ENCODE peak calls at places on chromosome 22, in eight cellular contexts. One of them, this sample, is unnamed.

GRCh38 chr22:45208993-45209838 is 31.5 kb downstream of the KIAA0930 start:
- DNase-seq in H1: peak; percentile 97
- DNase-seq in lower lobe of right lung: no peak
- DNase-seq in heart left ventricle: no peak
- DNase-seq in cardiac muscle cell: no peak
- DNase-seq in RWPE2: peak; percentile 52
- DNase-seq in WERI-Rb-1: peak; percentile 34
- DNase-seq in tibial nerve: no peak
- DNase-seq in this sample: no peak

GRCh38 chr22:30265851-30266444 is 703 bp downstream of the OSM start:
- DNase-seq in H1: no peak
- DNase-seq in lower lobe of right lung: peak; percentile 84
- DNase-seq in cardiac muscle cell: no peak
- DNase-seq in tibial nerve: no peak
- DNase-seq in heart left ventricle: peak; percentile 67
- DNase-seq in WERI-Rb-1: no peak
- DNase-seq in RWPE2: no peak
- DNase-seq in this sample: peak; percentile 59

GRCh38 chr22:39132871-39133524 is 19.5 kb downstream of the CBX7 start:
- DNase-seq in RWPE2: no peak
- DNase-seq in cardiac muscle cell: no peak
- DNase-seq in tibial nerve: no peak
- DNase-seq in heart left ventricle: no peak
- DNase-seq in WERI-Rb-1: no peak
- DNase-seq in H1: no peak
- DNase-seq in lower lobe of right lung: no peak
- DNase-seq in this sample: no peak

GRCh38 chr22:20552450-20552894 is 45.1 kb downstream of the MED15 start:
- DNase-seq in cardiac muscle cell: no peak
- DNase-seq in lower lobe of right lung: no peak
- DNase-seq in WERI-Rb-1: no peak
- DNase-seq in tibial nerve: peak; percentile 81
- DNase-seq in heart left ventricle: peak; percentile 83
- DNase-seq in H1: no peak
- DNase-seq in RWPE2: no peak
- DNase-seq in this sample: peak; percentile 96

GRCh38 chr22:48594016-48594756 is 1233.5 kb downstream of the BRD1 start:
- DNase-seq in lower lobe of right lung: no peak
- DNase-seq in RWPE2: no peak
- DNase-seq in cardiac muscle cell: no peak
- DNase-seq in H1: no peak
- DNase-seq in tibial nerve: no peak
- DNase-seq in heart left ventricle: no peak
- DNase-seq in WERI-Rb-1: no peak
- DNase-seq in this sample: peak; percentile 35

GRCh38 chr22:50465066-50465465 is 9.8 kb downstream of the SBF1 start:
- DNase-seq in lower lobe of right lung: no peak
- DNase-seq in tibial nerve: no peak
- DNase-seq in cardiac muscle cell: no peak
- DNase-seq in H1: no peak
- DNase-seq in RWPE2: no peak
- DNase-seq in heart left ventricle: no peak
- DNase-seq in WERI-Rb-1: no peak
- DNase-seq in this sample: no peak

GRCh38 chr22:17629167-17629489 is 579 bp upstream of the ATP6V1E1 start:
- DNase-seq in heart left ventricle: no peak
- DNase-seq in lower lobe of right lung: no peak
- DNase-seq in H1: no peak
- DNase-seq in RWPE2: no peak
- DNase-seq in WERI-Rb-1: no peak
- DNase-seq in tibial nerve: no peak
- DNase-seq in cardiac muscle cell: no peak
- DNase-seq in this sample: no peak

GRCh38 chr22:29313126-29314071 is 2.1 kb downstream of the RASL10A start:
- DNase-seq in tibial nerve: no peak
- DNase-seq in H1: peak; percentile 88
- DNase-seq in cardiac muscle cell: no peak
- DNase-seq in WERI-Rb-1: no peak
- DNase-seq in lower lobe of right lung: peak; percentile 60
- DNase-seq in RWPE2: peak; percentile 58
- DNase-seq in heart left ventricle: no peak
- DNase-seq in this sample: peak; percentile 78

GRCh38 chr22:26501996-26502395 is 10.3 kb downstream of the TFIP11 start:
- DNase-seq in heart left ventricle: no peak
- DNase-seq in cardiac muscle cell: no peak
- DNase-seq in tibial nerve: no peak
- DNase-seq in RWPE2: no peak
- DNase-seq in H1: no peak
- DNase-seq in lower lobe of right lung: no peak
- DNase-seq in WERI-Rb-1: no peak
- DNase-seq in this sample: no peak

GRCh38 chr22:47690166-47690565 is 927.7 kb downstream of the TBC1D22A start:
- DNase-seq in H1: peak; percentile 23
- DNase-seq in lower lobe of right lung: no peak
- DNase-seq in WERI-Rb-1: no peak
- DNase-seq in tibial nerve: no peak
- DNase-seq in cardiac muscle cell: no peak
- DNase-seq in heart left ventricle: no peak
- DNase-seq in RWPE2: no peak
- DNase-seq in this sample: no peak

GRCh38 chr22:40553014-40553579 is 83.4 kb downstream of the MRTFA start:
- DNase-seq in RWPE2: no peak
- DNase-seq in H1: no peak
- DNase-seq in WERI-Rb-1: no peak
- DNase-seq in tibial nerve: no peak
- DNase-seq in heart left ventricle: no peak
- DNase-seq in lower lobe of right lung: no peak
- DNase-seq in cardiac muscle cell: no peak
- DNase-seq in this sample: no peak

GRCh38 chr22:47123006-47123826 is 360.8 kb downstream of the TBC1D22A start:
- DNase-seq in RWPE2: peak; percentile 40
- DNase-seq in tibial nerve: no peak
- DNase-seq in lower lobe of right lung: peak; percentile 26
- DNase-seq in WERI-Rb-1: no peak
- DNase-seq in cardiac muscle cell: no peak
- DNase-seq in H1: no peak
- DNase-seq in heart left ventricle: no peak
- DNase-seq in this sample: no peak

GRCh38 chr22:49774046-49774445 is 53.6 kb downstream of the BRD1 start:
- DNase-seq in H1: no peak
- DNase-seq in tibial nerve: no peak
- DNase-seq in RWPE2: no peak
- DNase-seq in heart left ventricle: no peak
- DNase-seq in cardiac muscle cell: no peak
- DNase-seq in WERI-Rb-1: no peak
- DNase-seq in lower lobe of right lung: no peak
- DNase-seq in this sample: no peak

GRCh38 chr22:40982482-40983385 is 31.6 kb downstream of the RBX1 start:
- DNase-seq in lower lobe of right lung: no peak
- DNase-seq in cardiac muscle cell: peak; percentile 68
- DNase-seq in RWPE2: no peak
- DNase-seq in WERI-Rb-1: no peak
- DNase-seq in H1: no peak
- DNase-seq in tibial nerve: no peak
- DNase-seq in heart left ventricle: no peak
- DNase-seq in this sample: no peak

GRCh38 chr22:34639911-34640310 is 426.0 kb upstream of the ISX start:
- DNase-seq in lower lobe of right lung: no peak
- DNase-seq in WERI-Rb-1: no peak
- DNase-seq in H1: no peak
- DNase-seq in RWPE2: no peak
- DNase-seq in tibial nerve: no peak
- DNase-seq in heart left ventricle: no peak
- DNase-seq in cardiac muscle cell: no peak
- DNase-seq in this sample: no peak

GRCh38 chr22:47129902-47130301 is 367.5 kb downstream of the TBC1D22A start:
- DNase-seq in H1: no peak
- DNase-seq in cardiac muscle cell: no peak
- DNase-seq in heart left ventricle: no peak
- DNase-seq in WERI-Rb-1: peak; percentile 30
- DNase-seq in tibial nerve: no peak
- DNase-seq in RWPE2: peak; percentile 45
- DNase-seq in lower lobe of right lung: peak; percentile 49
- DNase-seq in this sample: peak; percentile 28

GRCh38 chr22:45917700-45918454 is 59.1 kb downstream of the WNT7B start:
- DNase-seq in tibial nerve: no peak
- DNase-seq in WERI-Rb-1: no peak
- DNase-seq in H1: no peak
- DNase-seq in RWPE2: no peak
- DNase-seq in lower lobe of right lung: no peak
- DNase-seq in cardiac muscle cell: no peak
- DNase-seq in heart left ventricle: no peak
- DNase-seq in this sample: no peak

DNA sequence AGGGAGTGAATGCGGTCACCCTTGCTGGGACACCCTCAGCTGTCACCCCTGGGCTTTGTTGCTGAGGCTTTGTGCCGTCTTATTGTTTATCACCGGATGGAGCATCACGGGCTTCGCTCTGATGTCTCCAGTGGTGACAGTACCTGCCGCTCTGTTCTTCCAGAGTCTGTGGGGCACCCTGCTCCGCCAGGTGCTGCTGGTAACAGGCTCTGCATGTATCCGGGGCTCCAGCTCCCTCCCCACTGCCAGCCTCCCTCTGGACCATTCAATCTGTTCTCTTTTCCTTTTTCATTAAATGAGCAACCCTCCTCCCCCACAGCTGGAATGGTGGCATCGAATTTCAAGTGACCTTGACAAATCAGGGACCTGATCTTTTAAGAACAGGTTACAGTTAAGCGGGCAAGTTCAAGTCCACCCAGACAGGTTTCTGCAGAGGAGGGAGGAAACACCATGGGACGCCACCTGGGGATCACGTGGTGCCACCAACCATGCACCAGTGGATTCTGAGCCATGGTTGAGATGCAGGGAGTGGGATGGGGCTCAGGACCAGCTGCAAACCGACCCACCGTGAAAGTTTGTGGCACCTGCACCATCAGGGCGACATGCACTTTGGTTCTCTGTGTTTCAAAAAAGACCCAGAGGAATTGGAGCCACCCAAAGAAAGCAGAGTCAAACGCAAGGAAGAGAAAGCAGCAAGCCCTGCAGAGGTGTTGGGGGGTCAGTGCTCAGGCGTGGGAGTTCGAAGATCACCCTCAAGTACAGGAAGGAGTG is 89.3 kb downstream of the BCR start:
- DNase-seq in WERI-Rb-1: no peak
- DNase-seq in H1: peak; percentile 62
- DNase-seq in heart left ventricle: no peak
- DNase-seq in tibial nerve: no peak
- DNase-seq in lower lobe of right lung: no peak
- DNase-seq in RWPE2: no peak
- DNase-seq in cardiac muscle cell: peak; percentile 15
- DNase-seq in this sample: no peak
- H3K4me3 ChIP-seq in WERI-Rb-1: no peak overlapping the region
- H3K4me3 ChIP-seq in H1: no peak overlapping the region
- H3K4me3 ChIP-seq in heart left ventricle: no peak overlapping the region
- H3K4me3 ChIP-seq in tibial nerve: no peak overlapping the region
- H3K4me3 ChIP-seq in lower lobe of right lung: no peak overlapping the region
- H3K4me3 ChIP-seq in RWPE2: no peak overlapping the region
- H3K4me3 ChIP-seq in cardiac muscle cell: no peak overlapping the region
- H3K4me3 ChIP-seq in this sample: no peak overlapping the region

GRCh38 chr22:38098410-38099249 is 11.9 kb downstream of the BAIAP2L2 start:
- DNase-seq in heart left ventricle: no peak
- DNase-seq in cardiac muscle cell: no peak
- DNase-seq in tibial nerve: no peak
- DNase-seq in RWPE2: peak; percentile 44
- DNase-seq in lower lobe of right lung: peak; percentile 30
- DNase-seq in H1: no peak
- DNase-seq in WERI-Rb-1: no peak
- DNase-seq in this sample: peak; percentile 18
- H3K27me3 ChIP-seq in heart left ventricle: no peaks in the 10 kb centered on the region
- H3K27me3 ChIP-seq in cardiac muscle cell: no peaks in the 10 kb centered on the region
- H3K27me3 ChIP-seq in tibial nerve: no peaks in the 10 kb centered on the region
- H3K27me3 ChIP-seq in RWPE2: no peaks in the 10 kb centered on the region
- H3K27me3 ChIP-seq in lower lobe of right lung: no peaks in the 10 kb centered on the region
- H3K27me3 ChIP-seq in H1: no peaks in the 10 kb centered on the region
- H3K27me3 ChIP-seq in WERI-Rb-1: no peaks in the 10 kb centered on the region
- H3K27me3 ChIP-seq in this sample: no peaks in the 10 kb centered on the region

GRCh38 chr22:32839776-32840571 is 38.5 kb downstream of the TIMP3 start:
- DNase-seq in RWPE2: no peak
- DNase-seq in H1: no peak
- DNase-seq in cardiac muscle cell: no peak
- DNase-seq in WERI-Rb-1: no peak
- DNase-seq in tibial nerve: no peak
- DNase-seq in lower lobe of right lung: no peak
- DNase-seq in heart left ventricle: peak; percentile 48
- DNase-seq in this sample: no peak

GRCh38 chr22:32841175-32841574 is 39.7 kb downstream of the TIMP3 start:
- DNase-seq in heart left ventricle: no peak
- DNase-seq in cardiac muscle cell: no peak
- DNase-seq in tibial nerve: no peak
- DNase-seq in lower lobe of right lung: no peak
- DNase-seq in RWPE2: no peak
- DNase-seq in WERI-Rb-1: no peak
- DNase-seq in H1: no peak
- DNase-seq in this sample: no peak

GRCh38 chr22:32836286-32836859 is 34.9 kb downstream of the TIMP3 start:
- DNase-seq in H1: no peak
- DNase-seq in cardiac muscle cell: no peak
- DNase-seq in tibial nerve: no peak
- DNase-seq in WERI-Rb-1: no peak
- DNase-seq in lower lobe of right lung: no peak
- DNase-seq in RWPE2: no peak
- DNase-seq in heart left ventricle: no peak
- DNase-seq in this sample: no peak

GRCh38 chr22:32837803-32838202 is 36.3 kb downstream of the TIMP3 start:
- DNase-seq in heart left ventricle: no peak
- DNase-seq in RWPE2: no peak
- DNase-seq in WERI-Rb-1: peak; percentile 62
- DNase-seq in tibial nerve: no peak
- DNase-seq in cardiac muscle cell: no peak
- DNase-seq in H1: no peak
- DNase-seq in lower lobe of right lung: no peak
- DNase-seq in this sample: peak; percentile 50

GRCh38 chr22:32837142-32837541 is 35.6 kb downstream of the TIMP3 start:
- DNase-seq in RWPE2: no peak
- DNase-seq in WERI-Rb-1: no peak
- DNase-seq in tibial nerve: no peak
- DNase-seq in heart left ventricle: no peak
- DNase-seq in H1: no peak
- DNase-seq in cardiac muscle cell: no peak
- DNase-seq in lower lobe of right lung: no peak
- DNase-seq in this sample: no peak
- H3K27ac ChIP-seq in RWPE2: no peak overlapping the region
- H3K27ac ChIP-seq in WERI-Rb-1: no peak overlapping the region
- H3K27ac ChIP-seq in tibial nerve: no peak overlapping the region
- H3K27ac ChIP-seq in heart left ventricle: peak overlapping the region; percentile 19
- H3K27ac ChIP-seq in H1: no peak overlapping the region
- H3K27ac ChIP-seq in cardiac muscle cell: no peak overlapping the region
- H3K27ac ChIP-seq in lower lobe of right lung: no peak overlapping the region
- H3K27ac ChIP-seq in this sample: no peak overlapping the region

DNA sequence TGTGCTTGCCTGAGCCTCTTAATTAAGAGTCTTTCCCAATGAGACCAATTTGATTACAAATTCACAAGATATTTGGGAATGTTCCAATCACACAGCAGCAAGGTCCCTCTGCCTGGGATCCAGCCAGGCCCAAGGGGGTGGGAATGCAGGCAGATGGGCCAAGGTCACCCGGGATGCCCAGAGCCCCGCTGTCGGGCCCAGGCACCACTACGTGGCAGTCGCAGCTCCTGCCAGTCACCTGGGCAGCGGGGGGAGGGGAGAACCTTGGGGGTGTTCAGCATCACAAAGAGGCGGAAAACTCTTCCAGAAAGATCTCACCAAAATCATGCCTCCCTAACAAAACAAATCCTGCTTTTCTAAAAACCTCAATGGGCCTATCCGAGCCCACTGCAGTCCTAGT is 30.9 kb downstream of the PPM1F start:
- DNase-seq in WERI-Rb-1: no peak
- DNase-seq in cardiac muscle cell: no peak
- DNase-seq in H1: peak; percentile 83
- DNase-seq in tibial nerve: no peak
- DNase-seq in lower lobe of right lung: no peak
- DNase-seq in heart left ventricle: no peak
- DNase-seq in RWPE2: no peak
- DNase-seq in this sample: no peak
- H3K4me3 ChIP-seq in WERI-Rb-1: no peak overlapping the region
- H3K4me3 ChIP-seq in cardiac muscle cell: no peak overlapping the region
- H3K4me3 ChIP-seq in H1: peak overlapping the region; percentile 9
- H3K4me3 ChIP-seq in tibial nerve: no peak overlapping the region
- H3K4me3 ChIP-seq in lower lobe of right lung: no peak overlapping the region
- H3K4me3 ChIP-seq in heart left ventricle: no peak overlapping the region
- H3K4me3 ChIP-seq in RWPE2: no peak overlapping the region
- H3K4me3 ChIP-seq in this sample: no peak overlapping the region